ENCODE peak calls at places on chromosome 19, in eight cellular contexts. B, W, K, O, G, T, L and N are unnamed samples.

GRCh38 chr19:5967994-5968430 is 9.9 kb downstream of the RANBP3 start:
- DNase-seq in B (peak), W (no peak), K (no peak), O (no peak), G (no peak), T (peak), L (peak), N (no peak)

GRCh38 chr19:13078897-13079541 is 23.6 kb downstream of the LYL1 start:
- DNase-seq in B (no peak), W (no peak), K (peak), O (peak), G (peak), T (no peak), L (no peak), N (no peak)

GRCh38 chr19:17063412-17063811 is 11.8 kb downstream of the HAUS8 start:
- DNase-seq in B (no peak), W (no peak), K (no peak), O (no peak), G (no peak), T (no peak), L (no peak), N (no peak)

GRCh38 chr19:4694211-4694987 is 24.3 kb upstream of the MYDGF start:
- DNase-seq in B (peak), W (no peak), K (peak), O (peak), G (no peak), T (no peak), L (peak), N (no peak)

GRCh38 chr19:6059996-6060599 is 50.2 kb downstream of the RFX2 start:
- DNase-seq in B (no peak), W (no peak), K (no peak), O (peak), G (no peak), T (no peak), L (no peak), N (peak)

GRCh38 chr19:1205114-1206062 is at the start of gene STK11:
- DNase-seq in B (peak), W (peak), K (peak), O (peak), G (peak), T (peak), L (peak), N (peak)

GRCh38 chr19:50362030-50362412 is 3.4 kb downstream of the NAPSA start:
- DNase-seq in B (no peak), W (no peak), K (no peak), O (no peak), G (no peak), T (no peak), L (no peak), N (no peak)

GRCh38 chr19:14072535-14073231 is at the start of gene MISP3:
- DNase-seq in B (peak), W (no peak), K (peak), O (peak), G (peak), T (no peak), L (no peak), N (no peak)

GRCh38 chr19:19203012-19203856 is at the start of gene NR2C2AP:
- DNase-seq in B (peak), W (peak), K (peak), O (peak), G (peak), T (peak), L (peak), N (peak)

GRCh38 chr19:10654610-10655456 is 687 bp downstream of the ILF3 start:
- DNase-seq in B (peak), W (no peak), K (peak), O (peak), G (peak), T (peak), L (peak), N (peak)

GRCh38 chr19:861756-862528 is 2.5 kb downstream of the CFD start:
- DNase-seq in B (peak), W (no peak), K (peak), O (no peak), G (no peak), T (no peak), L (no peak), N (no peak)

GRCh38 chr19:6011794-6012193 is 33.9 kb upstream of the RANBP3 start:
- DNase-seq in B (no peak), W (no peak), K (no peak), O (no peak), G (no peak), T (no peak), L (no peak), N (no peak)

GRCh38 chr19:16369664-16370576 is 45.3 kb downstream of the KLF2 start:
- DNase-seq in B (no peak), W (no peak), K (no peak), O (no peak), G (no peak), T (no peak), L (no peak), N (no peak)

GRCh38 chr19:16615788-16616187 is 12.2 kb downstream of the MED26 start:
- DNase-seq in B (no peak), W (no peak), K (no peak), O (no peak), G (no peak), T (no peak), L (no peak), N (no peak)

GRCh38 chr19:17659996-17660395 is 28.2 kb downstream of the UNC13A start:
- DNase-seq in B (no peak), W (no peak), K (no peak), O (no peak), G (no peak), T (peak), L (no peak), N (no peak)

GRCh38 chr19:8811315-8812172 is 20.6 kb downstream of the ZNF558 start:
- DNase-seq in B (peak), W (no peak), K (no peak), O (no peak), G (no peak), T (no peak), L (peak), N (no peak)

GRCh38 chr19:11982526-11982925 is 17.7 kb downstream of the ZNF763 start:
- DNase-seq in B (no peak), W (no peak), K (no peak), O (no peak), G (no peak), T (no peak), L (no peak), N (no peak)

GRCh38 chr19:38848299-38849146 is 1.3 kb downstream of the HNRNPL start:
- DNase-seq in B (no peak), W (no peak), K (no peak), O (no peak), G (no peak), T (no peak), L (no peak), N (no peak)

GRCh38 chr19:37007587-37008220 is 70.5 kb upstream of the ZNF420 start:
- DNase-seq in B (no peak), W (no peak), K (peak), O (peak), G (peak), T (peak), L (peak), N (no peak)

GRCh38 chr19:33393286-33394005 is 19.9 kb downstream of the CEBPG start:
- DNase-seq in B (no peak), W (no peak), K (no peak), O (peak), G (peak), T (peak), L (no peak), N (no peak)

GRCh38 chr19:44848036-44848804 is 2.1 kb downstream of the NECTIN2 start:
- DNase-seq in B (no peak), W (no peak), K (peak), O (peak), G (peak), T (peak), L (peak), N (peak)

GRCh38 chr19:16327911-16328823 is 3.5 kb downstream of the KLF2 start:
- DNase-seq in B (peak), W (peak), K (peak), O (peak), G (peak), T (peak), L (peak), N (peak)

GRCh38 chr19:35757231-35757748 is 461 bp upstream of the HSPB6 start:
- DNase-seq in B (no peak), W (peak), K (peak), O (peak), G (peak), T (peak), L (peak), N (peak)

GRCh38 chr19:24086974-24087595 is at the start of gene ZNF254:
- DNase-seq in B (peak), W (peak), K (peak), O (peak), G (peak), T (peak), L (peak), N (peak)

GRCh38 chr19:38744906-38745305 is 632 bp upstream of the CAPN12 start:
- DNase-seq in B (no peak), W (no peak), K (no peak), O (no peak), G (no peak), T (no peak), L (no peak), N (no peak)

GRCh38 chr19:42219812-42220750 is at the start of gene ZNF526:
- DNase-seq in B (peak), W (peak), K (peak), O (peak), G (peak), T (peak), L (peak), N (peak)
- TF ChIP-seq CTCF in B (no peak), W (no peak), K (no peak), O (peak), G (no peak), T (no peak), L (no peak), N (no peak)

DNA sequence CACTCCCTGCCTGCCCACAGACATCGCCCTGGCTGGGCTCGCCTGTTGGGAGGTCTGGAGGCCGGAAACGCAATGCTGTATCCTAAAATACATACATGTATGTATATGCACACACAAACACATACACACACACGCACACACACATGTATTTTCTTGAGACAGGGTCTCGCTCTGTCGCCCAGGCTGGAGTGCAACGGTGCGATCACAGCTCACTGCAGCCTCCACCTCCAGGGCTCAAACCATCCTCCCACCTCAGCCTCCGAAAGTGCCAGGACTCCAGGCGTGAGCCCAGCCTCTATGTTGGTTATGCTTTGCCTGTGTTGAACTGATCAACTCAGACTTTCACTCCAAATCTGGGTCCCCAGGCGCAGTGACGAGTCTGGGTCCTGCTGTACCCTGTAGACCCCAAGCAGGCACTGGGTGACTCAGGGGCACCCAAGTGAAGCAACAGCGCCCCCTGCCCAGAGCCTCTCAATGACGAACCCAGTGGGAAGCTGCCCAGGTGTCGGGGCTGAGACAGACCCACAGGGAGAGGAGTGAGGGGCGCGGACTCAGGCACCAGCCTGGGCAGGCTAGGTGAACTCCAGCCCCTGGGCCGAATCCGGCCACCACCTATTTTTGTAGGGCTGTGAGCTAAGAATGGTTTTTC is 27.4 kb upstream of the CACTIN start:
- DNase-seq in B (peak), W (no peak), K (no peak), O (no peak), G (no peak), T (no peak), L (no peak), N (no peak)
- TF ChIP-seq CTCF in B (peak), W (no peak), K (no peak), O (no peak), G (no peak), T (no peak), L (peak), N (no peak)

DNA sequence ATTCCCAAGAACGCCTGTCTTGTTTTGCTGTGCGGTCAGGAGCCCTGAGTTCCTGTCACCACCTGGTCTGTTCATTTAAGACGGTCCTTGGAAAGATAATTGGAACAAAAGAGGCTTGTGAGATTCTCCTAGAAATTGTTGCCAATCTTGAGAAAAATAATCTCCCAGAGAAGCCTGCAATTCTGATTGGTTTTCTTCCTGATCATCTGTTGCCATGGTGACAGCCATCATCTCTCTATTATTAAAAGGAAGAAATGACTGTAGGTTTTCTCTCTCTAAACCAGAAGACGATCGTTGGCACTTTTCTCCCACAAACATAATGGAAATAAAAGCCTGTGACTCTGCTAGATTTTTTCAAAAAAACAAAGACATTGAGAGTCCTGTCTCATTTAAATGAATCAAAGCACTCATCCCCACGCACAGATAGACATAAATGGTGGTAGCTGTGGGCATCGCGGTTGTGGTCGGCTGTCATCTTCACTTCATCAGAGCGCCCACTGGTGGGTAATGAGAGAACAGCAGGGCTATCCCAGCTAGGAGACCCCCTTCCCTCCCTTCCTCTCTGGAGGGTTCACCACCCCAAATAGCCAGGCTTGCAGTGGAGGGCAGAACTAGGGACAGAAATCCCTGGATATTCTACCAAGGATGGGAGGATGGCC is 21.7 kb upstream of the CALM3 start:
- DNase-seq in B (no peak), W (no peak), K (no peak), O (no peak), G (no peak), T (no peak), L (no peak), N (no peak)
- TF ChIP-seq CTCF in B (peak), W (no peak), K (no peak), O (no peak), G (peak), T (no peak), L (no peak), N (no peak)

DNA sequence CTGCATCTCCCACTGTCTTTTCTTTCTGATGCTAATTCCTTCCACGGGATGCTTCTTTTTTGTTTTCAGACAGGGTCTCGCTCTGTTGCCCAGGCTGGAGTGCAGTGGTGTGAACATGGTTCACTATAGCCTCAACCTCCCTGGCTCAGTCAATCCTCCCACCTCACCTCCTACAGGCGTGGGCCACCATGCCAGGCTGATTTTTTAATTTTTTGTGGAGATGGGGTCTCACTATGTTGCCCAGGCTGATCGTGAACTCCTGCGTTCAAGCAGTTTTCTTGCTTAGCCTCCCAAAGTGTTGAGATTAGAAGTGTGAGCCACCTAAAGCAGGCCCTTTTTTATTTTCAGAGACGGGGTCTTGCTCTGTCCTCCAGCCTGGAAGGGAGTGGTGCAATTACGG is 4.8 kb downstream of the GYS1 start:
- DNase-seq in B (no peak), W (no peak), K (no peak), O (no peak), G (no peak), T (no peak), L (no peak), N (no peak)
- TF ChIP-seq CTCF in B (no peak), W (no peak), K (no peak), O (no peak), G (no peak), T (no peak), L (no peak), N (no peak)

DNA sequence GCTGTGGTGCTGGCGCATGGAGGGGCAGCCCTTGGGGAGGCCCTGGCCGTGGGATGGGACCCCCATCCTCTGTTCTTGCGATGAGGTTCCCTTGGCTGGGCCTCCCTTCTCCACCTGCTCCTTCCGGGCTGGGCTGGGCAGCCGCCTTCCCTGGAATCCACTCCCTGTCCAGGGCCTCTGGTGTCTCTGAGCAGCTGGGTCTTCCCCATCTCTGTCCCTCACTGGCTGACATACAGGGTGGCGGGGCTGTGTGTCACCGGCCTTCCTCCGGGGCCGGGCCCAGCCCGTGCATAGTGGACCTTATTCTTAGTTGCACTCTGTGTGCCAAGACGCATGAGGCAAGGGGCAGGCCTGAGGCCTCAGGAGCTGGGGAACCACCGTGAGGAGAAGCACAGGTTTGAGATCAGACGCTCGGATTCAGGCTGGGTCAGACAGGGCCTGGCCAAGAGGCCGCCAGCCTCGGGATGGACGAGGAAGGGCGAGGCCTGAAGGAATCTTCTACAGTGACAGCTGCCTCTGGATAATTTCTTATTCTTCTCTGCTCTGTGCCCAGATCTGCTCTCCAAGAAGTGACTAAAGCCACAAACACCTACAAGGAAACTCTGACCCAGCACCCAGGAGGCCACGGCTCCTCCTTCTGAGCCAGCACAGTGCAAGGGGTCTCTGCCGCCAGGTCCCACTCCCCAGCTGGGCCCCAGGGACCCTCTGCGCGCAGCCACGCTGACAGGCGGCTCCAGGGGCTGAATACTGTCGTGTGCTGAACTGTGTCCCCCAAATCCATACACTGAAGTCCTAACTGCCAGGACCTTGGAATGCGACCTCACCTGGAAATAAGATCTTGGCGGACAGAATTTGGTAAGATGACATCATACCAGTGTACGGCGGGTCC is 11.0 kb downstream of the SGTA start:
- DNase-seq in B (no peak), W (no peak), K (no peak), O (no peak), G (no peak), T (no peak), L (no peak), N (no peak)
- TF ChIP-seq CTCF in B (no peak), W (no peak), K (no peak), O (no peak), G (no peak), T (no peak), L (no peak), N (no peak)

GRCh38 chr19:20238025-20238623 is 71.1 kb downstream of the ZNF486 start:
- DNase-seq in B (no peak), W (peak), K (peak), O (peak), G (peak), T (peak), L (peak), N (peak)
- TF ChIP-seq CTCF in B (no peak), W (no peak), K (no peak), O (no peak), G (no peak), T (no peak), L (no peak), N (no peak)